ENCODE peak calls at places on chromosome 15, in four cellular contexts. G is lung, L is A549, O is fibroblast of lung. T is an unnamed sample.

GRCh38 chr15:29970402-29970695 is 112.4 kb upstream of the GOLGA8J start:
- DNase-seq in L (peak; percentile 20), O (no peak), G (no peak), T (no peak)

GRCh38 chr15:35444557-35445204 is 101.3 kb downstream of the DPH6 start:
- DNase-seq in L (peak; percentile 8), G (no peak), O (peak; percentile 52), T (peak; percentile 15)

GRCh38 chr15:60424006-60424405 is 26.2 kb upstream of the ANXA2 start:
- DNase-seq in O (no peak), G (no peak), L (no peak), T (no peak)

GRCh38 chr15:68431792-68432401 is at the start of gene ITGA11:
- DNase-seq in L (peak; percentile 66), G (no peak), O (peak; percentile 74), T (peak; percentile 68)

GRCh38 chr15:35362195-35362829 is 183.7 kb downstream of the DPH6 start:
- DNase-seq in O (peak; percentile 86), G (no peak), L (no peak), T (no peak)

GRCh38 chr15:32683906-32684584 is 33.8 kb upstream of the GREM1 start:
- DNase-seq in G (no peak), O (peak; percentile 99), L (no peak), T (no peak)

GRCh38 chr15:101296418-101297405 is 1.7 kb upstream of the SNRPA1 start:
- DNase-seq in O (no peak), G (no peak), L (no peak), T (no peak)

GRCh38 chr15:74041311-74041756 is 41.0 kb downstream of the GOLGA6A start:
- DNase-seq in G (no peak), L (no peak), O (no peak), T (no peak)

GRCh38 chr15:85007741-85008140 is 26.1 kb downstream of the PDE8A start:
- DNase-seq in L (no peak), G (no peak), O (peak; percentile 19), T (no peak)

GRCh38 chr15:99447497-99448371 is 118.0 kb upstream of the MEF2A start:
- DNase-seq in L (no peak), O (no peak), G (no peak), T (no peak)

GRCh38 chr15:76553564-76553963 is 217.0 kb downstream of the ISL2 start:
- DNase-seq in G (no peak), L (no peak), O (no peak), T (no peak)

GRCh38 chr15:80404719-80405553 is 754 bp downstream of the ARNT2 start:
- DNase-seq in G (no peak), L (peak; percentile 65), O (peak; percentile 36), T (peak; percentile 12)

GRCh38 chr15:48962662-48963523 is 826 bp downstream of the SHC4 start:
- DNase-seq in L (no peak), O (peak; percentile 54), G (no peak), T (peak; percentile 52)

GRCh38 chr15:98440917-98441316 is 207.4 kb upstream of the IGF1R start:
- DNase-seq in O (no peak), L (no peak), G (no peak), T (no peak)

GRCh38 chr15:31399544-31400171 is 73.0 kb downstream of the KLF13 start:
- DNase-seq in G (no peak), O (peak; percentile 36), L (no peak), T (no peak)

GRCh38 chr15:100959066-100960050 is 40.2 kb downstream of the LRRK1 start:
- DNase-seq in L (peak; percentile 83), O (peak; percentile 19), G (no peak), T (no peak)

GRCh38 chr15:29089731-29090616 is 179.6 kb downstream of the NSMCE3 start:
- DNase-seq in G (no peak), O (peak; percentile 21), L (no peak), T (no peak)

GRCh38 chr15:39592500-39592899 is 11.6 kb downstream of the THBS1 start:
- DNase-seq in G (no peak), L (no peak), O (peak; percentile 32), T (no peak)

GRCh38 chr15:39595621-39596221 is 14.8 kb downstream of the THBS1 start:
- DNase-seq in G (no peak), O (peak; percentile 13), L (no peak), T (no peak)

GRCh38 chr15:39593071-39594055 is 12.5 kb downstream of the THBS1 start:
- DNase-seq in G (no peak), L (no peak), O (peak; percentile 3), T (no peak)

GRCh38 chr15:39594764-39595620 is 14.1 kb downstream of the THBS1 start:
- DNase-seq in L (no peak), O (peak; percentile 63), G (no peak), T (no peak)

GRCh38 chr15:39594056-39594763 is 13.3 kb downstream of the THBS1 start:
- DNase-seq in G (no peak), O (peak; percentile 8), L (no peak), T (no peak)
- TF ChIP-seq CTCF in G (peak; percentile 6), O (no peak), L (no peak), T (no peak)

GRCh38 chr15:94411279-94411678 is 179.9 kb downstream of the MCTP2 start:
- DNase-seq in O (no peak), L (no peak), G (no peak), T (no peak)

GRCh38 chr15:94416829-94417228 is 185.5 kb downstream of the MCTP2 start:
- DNase-seq in O (no peak), L (no peak), G (no peak), T (no peak)

GRCh38 chr15:94417464-94418293 is 186.3 kb downstream of the MCTP2 start:
- DNase-seq in O (no peak), G (no peak), L (no peak), T (no peak)

GRCh38 chr15:94414921-94415320 is 183.6 kb downstream of the MCTP2 start:
- DNase-seq in O (no peak), L (no peak), G (no peak), T (no peak)

GRCh38 chr15:94412979-94413741 is 181.8 kb downstream of the MCTP2 start:
- DNase-seq in O (peak; percentile 4), G (no peak), L (peak; percentile 3), T (peak; percentile 16)
- TF ChIP-seq CTCF in O (no peak), G (peak; percentile 16), L (peak; percentile 45), T (peak; percentile 60)

GRCh38 chr15:55827204-55827603 is 84.3 kb upstream of the PRTG start:
- DNase-seq in L (no peak), G (no peak), O (peak; percentile 50), T (no peak)
- TF ChIP-seq CTCF in L (no peak), G (no peak), O (no peak), T (no peak)

GRCh38 chr15:65033659-65034269 is 4.3 kb upstream of the MTFMT start:
- DNase-seq in O (peak; percentile 40), L (no peak), G (no peak), T (no peak)
- TF ChIP-seq CTCF in O (peak; percentile 76), L (peak; percentile 51), G (peak; percentile 21), T (no peak)

T was measured in endothelial cell.